ENCODE peak calls at places on chromosomes 11 and 22, in five cellular contexts. F is astrocyte of the spinal cord, P is lower leg skin, A is Peyer's patch, K is heart left ventricle. R is an unnamed sample.

GRCh38 chr22:39904864-39905263 is 4.0 kb downstream of the GRAP2 start:
- DNase-seq in F (no peak), P (no peak), A (no peak), K (no peak), R (no peak)

GRCh38 chr22:22343603-22344276 is 99.2 kb downstream of the VPREB1 start:
- DNase-seq in F (no peak), P (no peak), A (peak; percentile 55), K (no peak), R (no peak)

GRCh38 chr22:45671051-45671782 is 417 bp upstream of the ATXN10 start:
- DNase-seq in F (no peak), P (no peak), A (no peak), K (no peak), R (no peak)

GRCh38 chr11:128195057-128195751 is 392.2 kb downstream of the ETS1 start:
- DNase-seq in F (no peak), P (no peak), A (peak; percentile 43), K (no peak), R (no peak)

GRCh38 chr11:14029971-14030531 is 67.5 kb downstream of the SPON1 start:
- DNase-seq in F (no peak), P (peak; percentile 19), A (peak; percentile 18), K (peak; percentile 72), R (peak; percentile 12)

GRCh38 chr11:133545199-133545709 is 13.0 kb upstream of the OPCML start:
- DNase-seq in F (no peak), P (no peak), A (no peak), K (no peak), R (no peak)

GRCh38 chr11:131186629-131187075 is 183.8 kb upstream of the NTM start:
- DNase-seq in F (no peak), P (no peak), A (no peak), K (no peak), R (no peak)

GRCh38 chr11:68816917-68817419 is 24.7 kb downstream of the CPT1A start:
- DNase-seq in F (no peak), P (no peak), A (no peak), K (no peak), R (no peak)

GRCh38 chr11:70544774-70545625 is 146.7 kb downstream of the CTTN start:
- DNase-seq in F (peak; percentile 31), P (no peak), A (no peak), K (no peak), R (no peak)

GRCh38 chr22:37803195-37803635 is 4.5 kb upstream of the GCAT start:
- DNase-seq in F (no peak), P (no peak), A (no peak), K (no peak), R (no peak)

GRCh38 chr22:49368976-49369725 is 458.5 kb downstream of the BRD1 start:
- DNase-seq in F (no peak), P (peak; percentile 13), A (peak; percentile 9), K (no peak), R (no peak)

GRCh38 chr22:19715286-19715939 is 1.1 kb downstream of the SEPTIN5 start:
- DNase-seq in F (no peak), P (no peak), A (no peak), K (peak; percentile 15), R (no peak)

GRCh38 chr11:121035823-121036222 is 11.9 kb downstream of the TBCEL start:
- DNase-seq in F (no peak), P (no peak), A (no peak), K (no peak), R (no peak)

GRCh38 chr11:36306888-36307287 is 10.8 kb downstream of the PRR5L start:
- DNase-seq in F (peak; percentile 75), P (no peak), A (peak; percentile 22), K (no peak), R (peak; percentile 9)

GRCh38 chr11:70861534-70861933 is 390.8 kb downstream of the SHANK2 start:
- DNase-seq in F (no peak), P (no peak), A (no peak), K (no peak), R (no peak)

GRCh38 chr22:47012589-47013365 is 250.3 kb downstream of the TBC1D22A start:
- DNase-seq in F (peak; percentile 57), P (no peak), A (no peak), K (no peak), R (no peak)

GRCh38 chr11:10823152-10823579 is 14.4 kb upstream of the EIF4G2 start:
- DNase-seq in F (no peak), P (no peak), A (no peak), K (no peak), R (no peak)

GRCh38 chr11:6622261-6623171 is 3.3 kb upstream of the TPP1 start:
- DNase-seq in F (no peak), P (no peak), A (no peak), K (no peak), R (no peak)

GRCh38 chr22:38775656-38776055 is 18.3 kb downstream of the DNAL4 start:
- DNase-seq in F (no peak), P (no peak), A (no peak), K (no peak), R (no peak)

GRCh38 chr11:29321293-29322132 is 695.3 kb downstream of the KCNA4 start:
- DNase-seq in F (peak; percentile 88), P (no peak), A (no peak), K (no peak), R (no peak)

GRCh38 chr22:40727607-40728325 is 48.5 kb downstream of the MCHR1 start:
- DNase-seq in F (no peak), P (no peak), A (no peak), K (no peak), R (no peak)

GRCh38 chr11:111719379-111719778 is 46.8 kb downstream of the PPP2R1B start:
- DNase-seq in F (peak; percentile 42), P (no peak), A (no peak), K (no peak), R (no peak)

GRCh38 chr11:47267858-47268257 is 2.1 kb upstream of the MADD start:
- DNase-seq in F (no peak), P (no peak), A (no peak), K (no peak), R (no peak)

GRCh38 chr11:4643084-4643483 is 698 bp upstream of the OR51E1 start:
- DNase-seq in F (no peak), P (no peak), A (no peak), K (peak; percentile 77), R (no peak)

GRCh38 chr11:45796461-45796861 is 8.5 kb upstream of the SLC35C1 start:
- DNase-seq in F (no peak), P (no peak), A (no peak), K (no peak), R (no peak)

GRCh38 chr11:45799562-45799961 is 5.4 kb upstream of the SLC35C1 start:
- DNase-seq in F (no peak), P (no peak), A (no peak), K (no peak), R (no peak)

GRCh38 chr11:45800261-45800660 is 4.7 kb upstream of the SLC35C1 start:
- DNase-seq in F (no peak), P (no peak), A (no peak), K (no peak), R (no peak)

GRCh38 chr11:45801723-45802315 is 3.1 kb upstream of the SLC35C1 start:
- DNase-seq in F (no peak), P (no peak), A (no peak), K (peak; percentile 12), R (no peak)

DNA sequence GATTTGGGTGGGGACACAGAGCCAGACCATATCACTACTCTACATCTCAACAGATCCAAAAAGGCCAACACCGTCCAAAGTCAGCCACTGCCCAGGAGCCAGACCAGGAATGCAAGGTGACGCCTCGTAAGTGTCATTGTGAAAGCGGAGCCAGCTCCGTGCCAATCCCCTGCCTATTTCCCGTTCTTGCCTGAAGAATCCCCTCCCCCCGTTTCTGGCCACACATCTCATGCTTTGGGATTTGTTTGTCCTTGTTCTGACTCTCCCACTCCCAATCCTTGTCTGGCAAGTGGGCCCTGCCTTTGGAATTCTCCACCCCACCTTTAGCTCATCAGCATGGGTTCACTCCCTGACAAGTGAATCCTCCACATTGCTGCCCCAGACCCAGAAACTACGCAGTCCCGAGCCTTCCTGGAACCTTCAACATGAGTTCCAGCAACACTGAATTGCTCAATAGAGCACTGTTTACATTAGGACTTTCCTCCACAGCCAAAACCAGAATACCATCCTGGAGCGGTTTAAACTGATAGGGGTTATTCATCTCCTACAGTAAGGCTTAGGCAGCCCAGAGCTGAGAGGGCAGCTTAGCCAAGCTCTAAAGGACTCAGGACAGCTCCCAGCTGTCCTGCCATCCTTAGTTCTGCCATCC is 6.0 kb upstream of the SLC35C1 start:
- DNase-seq in F (no peak), P (no peak), A (no peak), K (no peak), R (no peak)
- H3K4me3 ChIP-seq in F (no peak overlapping the region), P (no peak overlapping the region), A (no peak overlapping the region), K (no peak overlapping the region), R (no peak overlapping the region)

GRCh38 chr11:65856689-65857499 is 1.1 kb downstream of the CFL1 start:
- DNase-seq in F (peak; percentile 68), P (peak; percentile 83), A (peak; percentile 95), K (peak; percentile 85), R (no peak)
- TF ChIP-seq CTCF in F (no peak), P (no peak), A (no peak), K (no peak), R (no peak)

GRCh38 chr11:72584293-72584921 is 89.8 kb downstream of the PDE2A start:
- DNase-seq in F (no peak), P (peak; percentile 60), A (peak; percentile 65), K (peak; percentile 62), R (no peak)
- H3K4me3 ChIP-seq in F (no peak overlapping the region), P (no peak overlapping the region), A (peak overlapping the region; percentile 24), K (peak overlapping the region; percentile 14), R (no peak overlapping the region)

GRCh38 chr11:44638032-44638431 is 72.6 kb downstream of the CD82 start:
- DNase-seq in F (no peak), P (peak; percentile 12), A (no peak), K (no peak), R (no peak)
- TF ChIP-seq CTCF in F (no peak), P (no peak), A (no peak), K (no peak), R (no peak)